ENCODE peak calls at places on chromosomes 4 and X, in nine cellular contexts. I is A549; C is T-cell; J is brain microvascular endothelial cell; D is posterior vena cava; U is NCI-H460; S is stimulated activated CD4-positive, alpha-beta T cell treated with anti-CD3 and anti-CD28 coated beads, Interleukin-12 subunit alpha, Interleukin-12 subunit beta, amount 100 ng/mL, for 48 hours; Y is activated naive CD4-positive, alpha-beta T cell treated with anti-CD3 and anti-CD28 coated beads for 36 hours; A is dorsolateral prefrontal cortex. W is an unnamed sample.

GRCh38 chr4:168598191-168598590 is 101.3 kb downstream of the PALLD start:
- DNase-seq in A (no peak), Y (no peak), D (no peak), U (no peak), J (no peak), C (no peak), S (no peak), I (no peak), W (no peak)

GRCh38 chr4:86291180-86291579 is 68.7 kb downstream of the MAPK10 start:
- DNase-seq in J (no peak), A (no peak), C (no peak), D (no peak), S (no peak), U (no peak), I (no peak), Y (no peak), W (no peak)

GRCh38 chr4:95798727-95799126 is 41.2 kb upstream of the PDHA2 start:
- DNase-seq in D (no peak), I (no peak), A (no peak), C (no peak), Y (no peak), S (no peak), U (no peak), J (no peak), W (no peak)

GRCh38 chr4:3047464-3048286 is 26.7 kb downstream of the HTT-AS start:
- DNase-seq in U (peak; percentile 49), Y (peak; percentile 91), J (peak; percentile 60), C (peak; percentile 62), S (peak; percentile 75), D (peak; percentile 74), I (peak; percentile 16), A (peak; percentile 71), W (peak; percentile 83)

GRCh38 chr4:160318567-160319220 is 1215.8 kb downstream of the RAPGEF2 start:
- DNase-seq in I (no peak), U (no peak), Y (no peak), C (no peak), D (no peak), S (no peak), J (peak; percentile 75), A (no peak), W (no peak)

GRCh38 chr4:128335541-128335940 is 47.9 kb upstream of the PGRMC2 start:
- DNase-seq in S (no peak), Y (no peak), J (no peak), C (no peak), D (no peak), A (no peak), I (no peak), U (no peak), W (no peak)

GRCh38 chr4:4720671-4721070 is 138.8 kb upstream of the MSX1 start:
- DNase-seq in D (no peak), S (no peak), A (no peak), U (no peak), I (no peak), C (no peak), Y (no peak), J (no peak), W (no peak)

GRCh38 chr4:158094413-158095110 is 78.3 kb downstream of the GASK1B start:
- DNase-seq in U (peak; percentile 8), A (no peak), Y (no peak), I (peak; percentile 5), C (no peak), J (peak; percentile 83), D (no peak), S (no peak), W (no peak)

GRCh38 chrX:12867746-12868145 is 874 bp downstream of the TLR7 start:
- DNase-seq in I (no peak), U (no peak), Y (no peak), A (no peak), J (no peak), C (no peak), S (no peak), D (no peak), W (no peak)

GRCh38 chr4:96983830-96984229 is 1143.9 kb downstream of the PDHA2 start:
- DNase-seq in Y (no peak), I (no peak), A (no peak), C (no peak), S (no peak), D (no peak), J (peak; percentile 24), U (no peak), W (no peak)

GRCh38 chr4:17780461-17781071 is 855 bp downstream of the FAM184B start:
- DNase-seq in J (no peak), S (no peak), Y (no peak), I (no peak), A (no peak), U (no peak), C (no peak), D (no peak), W (no peak)

GRCh38 chr4:71254451-71255012 is 84.3 kb upstream of the SLC4A4 start:
- DNase-seq in C (no peak), A (no peak), Y (no peak), S (no peak), U (no peak), I (no peak), D (no peak), J (no peak), W (no peak)

GRCh38 chr4:40702800-40703151 is 47.0 kb upstream of the NSUN7 start:
- DNase-seq in C (no peak), S (peak; percentile 37), Y (peak; percentile 46), U (no peak), A (no peak), J (no peak), I (no peak), D (no peak), W (no peak)

GRCh38 chr4:52837716-52838558 is 24.2 kb upstream of the RASL11B start:
- DNase-seq in S (no peak), A (no peak), J (peak; percentile 82), U (no peak), I (no peak), C (no peak), D (no peak), Y (no peak), W (no peak)

GRCh38 chr4:15868065-15868464 is 70.5 kb downstream of the FGFBP1 start:
- DNase-seq in Y (peak; percentile 35), A (no peak), U (no peak), C (no peak), S (no peak), D (no peak), J (no peak), I (no peak), W (no peak)

GRCh38 chr4:91127891-91128290 is 1000.7 kb downstream of the CCSER1 start:
- DNase-seq in Y (no peak), S (no peak), I (no peak), U (no peak), A (no peak), C (no peak), J (no peak), D (no peak), W (no peak)

GRCh38 chrX:40484408-40485091 is 96.2 kb upstream of the ATP6AP2 start:
- DNase-seq in A (no peak), S (no peak), C (no peak), J (no peak), I (no peak), D (no peak), Y (no peak), U (no peak), W (no peak)

GRCh38 chrX:83419030-83419792 is 88.9 kb upstream of the POU3F4 start:
- DNase-seq in S (no peak), U (no peak), A (no peak), D (peak; percentile 63), Y (no peak), I (no peak), C (no peak), J (no peak), W (peak; percentile 21)

GRCh38 chr4:176186721-176187395 is 8.5 kb downstream of the SPATA4 start:
- DNase-seq in D (no peak), I (no peak), A (no peak), S (no peak), J (no peak), U (no peak), C (no peak), Y (no peak), W (no peak)

GRCh38 chr4:185357220-185357619 is 38.5 kb downstream of the LRP2BP start:
- DNase-seq in D (no peak), A (no peak), J (no peak), I (no peak), U (no peak), S (no peak), C (no peak), Y (peak; percentile 13), W (no peak)

GRCh38 chr4:79865253-79865652 is 207.8 kb downstream of the ANTXR2 start:
- DNase-seq in S (no peak), I (no peak), A (no peak), U (no peak), D (no peak), C (no peak), J (peak; percentile 55), Y (no peak), W (no peak)

GRCh38 chrX:71623714-71624113 is 5.4 kb upstream of the CXCR3 start:
- DNase-seq in I (no peak), Y (peak; percentile 31), C (no peak), A (no peak), S (no peak), J (no peak), U (no peak), D (no peak), W (no peak)

GRCh38 chrX:115591856-115592842 is 31.2 kb downstream of the PLS3 start:
- DNase-seq in U (no peak), D (no peak), S (no peak), C (no peak), Y (no peak), I (no peak), J (no peak), A (no peak), W (no peak)

GRCh38 chr4:154205471-154205870 is 286.1 kb downstream of the DCHS2 start:
- DNase-seq in U (no peak), D (no peak), I (no peak), C (no peak), A (no peak), J (peak; percentile 3), S (no peak), Y (no peak), W (no peak)

GRCh38 chr4:26484538-26484937 is 5.7 kb downstream of the CCKAR start:
- DNase-seq in C (no peak), U (no peak), J (no peak), A (no peak), Y (no peak), D (no peak), I (no peak), S (no peak), W (no peak)

GRCh38 chrX:9957743-9958142 is 9.4 kb upstream of the CLDN34 start:
- DNase-seq in Y (no peak), I (no peak), U (no peak), C (no peak), S (no peak), A (no peak), D (no peak), J (no peak), W (no peak)

GRCh38 chrX:74325130-74326059 is 21.4 kb downstream of the ZCCHC13 start:
- DNase-seq in J (no peak), U (no peak), C (no peak), A (no peak), I (no peak), D (no peak), S (no peak), Y (no peak), W (no peak)